ENCODE peak calls at places on chromosome X, in four cellular contexts. One of them, this sample, is unnamed.

GRCh38 chrX:17547658-17548057 is 172.7 kb downstream of the NHS start:
- DNase-seq in IMR-90: peak; percentile 91
- DNase-seq in neuronal stem cell: no peak
- DNase-seq in H1: no peak
- DNase-seq in this sample: peak; percentile 55

GRCh38 chrX:131783555-131784338 is 239.4 kb upstream of the STK26 start:
- DNase-seq in IMR-90: peak; percentile 89
- DNase-seq in neuronal stem cell: no peak
- DNase-seq in H1: no peak
- DNase-seq in this sample: no peak

GRCh38 chrX:78514852-78515251 is 144.3 kb downstream of the RTL3 start:
- DNase-seq in IMR-90: no peak
- DNase-seq in neuronal stem cell: peak; percentile 59
- DNase-seq in H1: peak; percentile 52
- DNase-seq in this sample: no peak

GRCh38 chrX:100649550-100650356 is 5.8 kb downstream of the SRPX2 start:
- DNase-seq in IMR-90: peak; percentile 90
- DNase-seq in neuronal stem cell: no peak
- DNase-seq in H1: no peak
- DNase-seq in this sample: peak; percentile 97

GRCh38 chrX:88886908-88887307 is 139.9 kb downstream of the CPXCR1 start:
- DNase-seq in IMR-90: no peak
- DNase-seq in neuronal stem cell: no peak
- DNase-seq in H1: peak; percentile 28
- DNase-seq in this sample: no peak

GRCh38 chrX:136577562-136577961 is 45.5 kb downstream of the VGLL1 start:
- DNase-seq in IMR-90: peak; percentile 32
- DNase-seq in neuronal stem cell: peak; percentile 9
- DNase-seq in H1: peak; percentile 60
- DNase-seq in this sample: peak; percentile 26

GRCh38 chrX:69319376-69319775 is 154.1 kb upstream of the PJA1 start:
- DNase-seq in IMR-90: no peak
- DNase-seq in neuronal stem cell: no peak
- DNase-seq in H1: no peak
- DNase-seq in this sample: no peak

GRCh38 chrX:101813200-101813599 is 118.6 kb downstream of the ZMAT1 start:
- DNase-seq in IMR-90: no peak
- DNase-seq in neuronal stem cell: no peak
- DNase-seq in H1: no peak
- DNase-seq in this sample: no peak

GRCh38 chrX:152899874-152900719 is 2.2 kb downstream of the ZNF185 start:
- DNase-seq in IMR-90: no peak
- DNase-seq in neuronal stem cell: no peak
- DNase-seq in H1: no peak
- DNase-seq in this sample: no peak

GRCh38 chrX:3743821-3744439 is 30.5 kb upstream of the PRKX start:
- DNase-seq in IMR-90: no peak
- DNase-seq in neuronal stem cell: no peak
- DNase-seq in H1: no peak
- DNase-seq in this sample: peak; percentile 0

GRCh38 chrX:110089656-110090404 is 86.9 kb downstream of the TMEM164 start:
- DNase-seq in IMR-90: no peak
- DNase-seq in neuronal stem cell: no peak
- DNase-seq in H1: no peak
- DNase-seq in this sample: peak; percentile 3
- H4K8ac ChIP-seq in IMR-90: no peak overlapping the region
- H4K8ac ChIP-seq in neuronal stem cell: no peak overlapping the region
- H4K8ac ChIP-seq in H1: no peak overlapping the region
- H4K8ac ChIP-seq in this sample: no peak overlapping the region

DNA sequence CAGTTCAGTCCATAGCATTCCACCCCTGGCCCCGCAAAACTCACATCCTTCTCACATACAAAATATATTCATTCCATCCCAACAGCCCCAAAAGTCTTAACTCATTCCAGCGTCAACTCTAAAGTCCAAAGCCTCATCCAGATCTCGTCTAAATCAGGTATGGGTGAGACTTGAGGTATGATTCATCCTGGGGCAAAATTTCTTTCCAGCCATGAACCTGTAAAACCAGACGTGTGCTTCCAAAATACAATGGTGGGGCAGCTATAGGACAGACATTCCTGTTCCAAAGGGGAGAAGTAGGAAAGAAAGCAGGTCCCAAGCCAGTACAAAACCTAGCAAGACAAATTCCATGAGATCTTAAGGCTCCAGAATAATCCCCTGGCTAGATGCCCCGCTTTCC is 76.9 kb downstream of the CLDN34 start:
- DNase-seq in IMR-90: no peak
- DNase-seq in neuronal stem cell: no peak
- DNase-seq in H1: no peak
- DNase-seq in this sample: no peak
- H4K8ac ChIP-seq in IMR-90: no peak overlapping the region
- H4K8ac ChIP-seq in neuronal stem cell: no peak overlapping the region
- H4K8ac ChIP-seq in H1: no peak overlapping the region
- H4K8ac ChIP-seq in this sample: no peak overlapping the region

GRCh38 chrX:47484885-47485284 is 1.9 kb upstream of the ZNF41 start:
- DNase-seq in IMR-90: no peak
- DNase-seq in neuronal stem cell: no peak
- DNase-seq in H1: no peak
- DNase-seq in this sample: no peak

GRCh38 chrX:47483310-47484268 is 567 bp upstream of the ZNF41 start:
- DNase-seq in IMR-90: peak; percentile 30
- DNase-seq in neuronal stem cell: no peak
- DNase-seq in H1: no peak
- DNase-seq in this sample: peak; percentile 53

GRCh38 chrX:47482512-47483309 is at the start of gene ZNF41:
- DNase-seq in IMR-90: peak; percentile 78
- DNase-seq in neuronal stem cell: peak; percentile 56
- DNase-seq in H1: peak; percentile 62
- DNase-seq in this sample: peak; percentile 83

GRCh38 chrX:47481160-47481559 is 1.9 kb downstream of the ZNF41 start:
- DNase-seq in IMR-90: no peak
- DNase-seq in neuronal stem cell: no peak
- DNase-seq in H1: no peak
- DNase-seq in this sample: no peak

DNA sequence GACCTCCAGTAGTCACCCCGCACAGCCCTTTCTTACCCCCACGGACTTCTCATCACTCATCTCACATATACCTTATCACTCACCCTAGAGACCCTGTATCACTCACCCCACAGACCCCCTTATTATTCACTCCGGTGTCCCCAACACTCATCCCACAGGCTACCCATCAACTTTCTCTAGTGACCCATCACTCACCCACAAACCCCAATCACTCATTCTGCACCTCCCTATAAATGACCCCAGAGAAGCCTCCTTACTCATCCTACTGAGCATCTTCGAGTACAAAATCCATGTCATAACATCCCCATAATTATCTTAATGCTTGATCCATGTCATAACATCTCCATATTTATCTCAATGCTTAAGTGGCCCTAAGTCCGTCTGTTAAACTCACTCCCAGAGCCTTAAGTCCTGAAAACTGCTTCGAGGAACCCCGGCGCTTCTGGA is 934 bp downstream of the ZNF41 start:
- DNase-seq in IMR-90: no peak
- DNase-seq in neuronal stem cell: no peak
- DNase-seq in H1: no peak
- DNase-seq in this sample: no peak
- H4K8ac ChIP-seq in IMR-90: no peak overlapping the region
- H4K8ac ChIP-seq in neuronal stem cell: no peak overlapping the region
- H4K8ac ChIP-seq in H1: no peak overlapping the region
- H4K8ac ChIP-seq in this sample: no peak overlapping the region

GRCh38 chrX:73944582-73944947 is 359.4 kb upstream of the ZCCHC13 start:
- DNase-seq in IMR-90: peak; percentile 6
- DNase-seq in neuronal stem cell: no peak
- DNase-seq in H1: no peak
- DNase-seq in this sample: no peak
- H4K8ac ChIP-seq in IMR-90: peak overlapping the region; percentile 94
- H4K8ac ChIP-seq in neuronal stem cell: no peak overlapping the region
- H4K8ac ChIP-seq in H1: no peak overlapping the region
- H4K8ac ChIP-seq in this sample: no peak overlapping the region

DNA sequence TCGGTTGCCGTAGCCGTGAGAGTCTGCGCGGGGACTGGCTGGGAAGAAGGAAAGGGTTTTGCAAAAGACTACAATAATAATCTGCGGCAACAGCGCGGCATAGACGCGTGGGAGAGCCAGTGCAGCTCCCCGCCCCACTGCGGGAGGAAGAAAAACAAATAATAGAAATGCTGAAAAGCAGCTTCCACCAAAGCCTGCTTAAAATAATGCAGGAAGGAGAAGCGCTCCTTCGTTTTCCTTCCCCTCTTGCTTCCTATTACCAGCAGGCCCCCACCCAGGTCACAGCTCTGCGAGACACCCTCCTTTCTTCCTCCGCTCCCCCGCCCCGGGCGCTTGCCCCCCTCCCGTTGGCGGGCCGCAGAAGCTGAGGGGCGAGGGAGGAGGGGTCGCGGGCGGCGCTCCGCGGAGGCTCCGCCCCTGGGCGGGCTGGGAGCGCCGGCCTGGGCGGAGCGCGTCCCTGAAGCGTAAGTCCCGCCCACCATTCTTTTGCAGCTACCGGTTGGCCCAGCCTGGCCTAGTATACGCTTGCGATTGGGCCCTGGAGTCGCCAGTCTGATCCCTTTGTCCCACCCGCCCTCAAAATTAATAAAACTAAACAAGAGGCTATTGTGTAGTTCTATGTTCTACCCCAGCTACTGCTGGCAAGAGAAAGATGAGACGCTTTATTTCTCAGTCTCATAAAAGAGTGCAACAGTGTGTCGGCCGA is 636 bp upstream of the AMOT start:
- DNase-seq in IMR-90: peak; percentile 87
- DNase-seq in neuronal stem cell: peak; percentile 73
- DNase-seq in H1: peak; percentile 76
- DNase-seq in this sample: peak; percentile 84
- H4K8ac ChIP-seq in IMR-90: no peak overlapping the region
- H4K8ac ChIP-seq in neuronal stem cell: no peak overlapping the region
- H4K8ac ChIP-seq in H1: peak overlapping the region; percentile 74
- H4K8ac ChIP-seq in this sample: no peak overlapping the region

DNA sequence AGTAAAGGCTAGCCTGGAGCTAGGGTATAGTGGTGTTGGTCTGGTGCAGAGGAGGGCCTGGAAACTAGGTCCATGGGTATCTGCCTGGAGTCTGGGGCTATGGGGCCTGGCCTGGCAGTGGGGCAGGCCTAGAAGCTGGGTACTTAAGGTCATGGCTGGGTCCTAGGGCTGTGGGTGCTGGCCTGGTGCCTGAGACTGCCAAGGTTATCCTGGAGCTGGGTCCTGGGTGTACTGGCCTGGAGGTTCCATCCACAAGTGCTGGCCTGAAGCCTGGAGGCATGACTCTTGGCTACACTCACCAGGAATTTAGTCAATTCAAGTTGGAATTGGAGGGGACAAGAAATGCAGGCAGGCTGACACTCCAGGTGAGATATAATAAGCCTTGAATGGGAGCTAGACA is 108.4 kb upstream of the ZCCHC13 start:
- DNase-seq in IMR-90: no peak
- DNase-seq in neuronal stem cell: no peak
- DNase-seq in H1: no peak
- DNase-seq in this sample: no peak
- H4K8ac ChIP-seq in IMR-90: no peak overlapping the region
- H4K8ac ChIP-seq in neuronal stem cell: no peak overlapping the region
- H4K8ac ChIP-seq in H1: no peak overlapping the region
- H4K8ac ChIP-seq in this sample: no peak overlapping the region

DNA sequence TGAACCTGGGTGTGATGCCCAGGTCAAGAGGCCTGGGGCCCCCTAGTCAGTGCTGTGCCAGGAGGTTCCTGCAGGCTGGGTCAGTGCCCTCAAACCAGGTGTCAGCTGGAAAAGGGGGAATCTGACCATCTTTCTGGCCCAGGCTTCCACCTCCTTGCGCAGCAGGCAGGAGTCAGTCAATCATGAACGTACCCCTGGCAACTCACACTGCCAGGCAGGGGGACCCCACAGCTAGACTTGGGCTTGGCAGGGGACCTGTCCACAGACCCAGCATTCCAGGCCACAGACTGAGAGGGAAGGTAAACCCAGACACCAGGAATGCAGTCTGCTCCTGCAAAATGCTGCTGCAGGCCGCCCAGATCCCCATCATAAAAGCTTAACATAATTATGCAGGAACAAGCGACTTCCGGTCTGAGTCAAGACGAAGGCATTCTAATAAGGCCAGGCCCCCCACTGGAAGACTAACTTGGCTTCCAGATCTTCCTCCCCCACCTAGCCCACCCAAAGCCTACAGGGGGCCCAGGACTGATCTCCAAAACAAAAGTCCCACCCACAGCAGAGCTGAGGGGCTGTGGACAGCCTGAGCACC is 156.3 kb downstream of the BCOR start:
- DNase-seq in IMR-90: no peak
- DNase-seq in neuronal stem cell: no peak
- DNase-seq in H1: no peak
- DNase-seq in this sample: peak; percentile 24
- H4K8ac ChIP-seq in IMR-90: no peak overlapping the region
- H4K8ac ChIP-seq in neuronal stem cell: no peak overlapping the region
- H4K8ac ChIP-seq in H1: no peak overlapping the region
- H4K8ac ChIP-seq in this sample: peak overlapping the region; percentile 60

GRCh38 chrX:140765043-140765784 is 55.7 kb downstream of the LINC00632 start:
- DNase-seq in IMR-90: peak; percentile 62
- DNase-seq in neuronal stem cell: no peak
- DNase-seq in H1: no peak
- DNase-seq in this sample: peak; percentile 73
- H4K8ac ChIP-seq in IMR-90: peak overlapping the region; percentile 35
- H4K8ac ChIP-seq in neuronal stem cell: no peak overlapping the region
- H4K8ac ChIP-seq in H1: no peak overlapping the region
- H4K8ac ChIP-seq in this sample: no peak overlapping the region

GRCh38 chrX:12999422-12999821 is 24.5 kb downstream of the TMSB4X start:
- DNase-seq in IMR-90: peak; percentile 32
- DNase-seq in neuronal stem cell: no peak
- DNase-seq in H1: no peak
- DNase-seq in this sample: no peak

GRCh38 chrX:13001097-13001496 is 26.2 kb downstream of the TMSB4X start:
- DNase-seq in IMR-90: no peak
- DNase-seq in neuronal stem cell: no peak
- DNase-seq in H1: no peak
- DNase-seq in this sample: no peak

GRCh38 chrX:12996934-12997435 is 22.1 kb downstream of the TMSB4X start:
- DNase-seq in IMR-90: no peak
- DNase-seq in neuronal stem cell: no peak
- DNase-seq in H1: no peak
- DNase-seq in this sample: no peak

GRCh38 chrX:13000311-13000811 is 25.5 kb downstream of the TMSB4X start:
- DNase-seq in IMR-90: no peak
- DNase-seq in neuronal stem cell: no peak
- DNase-seq in H1: no peak
- DNase-seq in this sample: no peak

GRCh38 chrX:12997898-12998687 is 23.2 kb downstream of the TMSB4X start:
- DNase-seq in IMR-90: no peak
- DNase-seq in neuronal stem cell: peak; percentile 15
- DNase-seq in H1: no peak
- DNase-seq in this sample: no peak
- H4K8ac ChIP-seq in IMR-90: no peak overlapping the region
- H4K8ac ChIP-seq in neuronal stem cell: no peak overlapping the region
- H4K8ac ChIP-seq in H1: no peak overlapping the region
- H4K8ac ChIP-seq in this sample: no peak overlapping the region